ENCODE peak calls at places on chromosomes 5 and 9, in ten cellular contexts. One of them, this sample, is unnamed.

GRCh38 chr9:126856326-126856877 is 4.0 kb upstream of the ZBTB34 start:
- DNase-seq in MM.1S: no peak
- DNase-seq in glutamatergic neuron: no peak
- DNase-seq in BE2C: no peak
- DNase-seq in psoas muscle: no peak
- DNase-seq in bronchial epithelial cell: no peak
- DNase-seq in type B pancreatic cell: no peak
- DNase-seq in A549: no peak
- DNase-seq in cardiac fibroblast: no peak
- DNase-seq in upper lobe of right lung: no peak
- DNase-seq in this sample: no peak

GRCh38 chr5:125058185-125058826 is 311.9 kb upstream of the ZNF608 start:
- DNase-seq in MM.1S: no peak
- DNase-seq in glutamatergic neuron: no peak
- DNase-seq in BE2C: no peak
- DNase-seq in psoas muscle: no peak
- DNase-seq in bronchial epithelial cell: no peak
- DNase-seq in type B pancreatic cell: no peak
- DNase-seq in A549: no peak
- DNase-seq in cardiac fibroblast: peak; percentile 64
- DNase-seq in upper lobe of right lung: no peak
- DNase-seq in this sample: no peak

GRCh38 chr5:32172908-32173393 is 1.2 kb downstream of the GOLPH3 start:
- DNase-seq in MM.1S: no peak
- DNase-seq in glutamatergic neuron: no peak
- DNase-seq in BE2C: no peak
- DNase-seq in psoas muscle: no peak
- DNase-seq in bronchial epithelial cell: peak; percentile 35
- DNase-seq in type B pancreatic cell: no peak
- DNase-seq in A549: no peak
- DNase-seq in cardiac fibroblast: no peak
- DNase-seq in upper lobe of right lung: no peak
- DNase-seq in this sample: no peak

GRCh38 chr5:61304611-61305369 is 27.3 kb upstream of the ZSWIM6 start:
- DNase-seq in MM.1S: no peak
- DNase-seq in glutamatergic neuron: no peak
- DNase-seq in BE2C: no peak
- DNase-seq in psoas muscle: no peak
- DNase-seq in bronchial epithelial cell: peak; percentile 100
- DNase-seq in type B pancreatic cell: no peak
- DNase-seq in A549: peak; percentile 98
- DNase-seq in cardiac fibroblast: peak; percentile 98
- DNase-seq in upper lobe of right lung: peak; percentile 67
- DNase-seq in this sample: no peak

GRCh38 chr9:128244443-128245226 is 31.2 kb downstream of the GOLGA2 start:
- DNase-seq in MM.1S: no peak
- DNase-seq in glutamatergic neuron: peak; percentile 48
- DNase-seq in BE2C: peak; percentile 89
- DNase-seq in psoas muscle: peak; percentile 92
- DNase-seq in bronchial epithelial cell: no peak
- DNase-seq in type B pancreatic cell: peak; percentile 86
- DNase-seq in A549: no peak
- DNase-seq in cardiac fibroblast: peak; percentile 80
- DNase-seq in upper lobe of right lung: peak; percentile 80
- DNase-seq in this sample: peak; percentile 56

GRCh38 chr9:133058550-133059320 is 3.0 kb upstream of the CEL start:
- DNase-seq in MM.1S: peak; percentile 60
- DNase-seq in glutamatergic neuron: no peak
- DNase-seq in BE2C: no peak
- DNase-seq in psoas muscle: no peak
- DNase-seq in bronchial epithelial cell: no peak
- DNase-seq in type B pancreatic cell: no peak
- DNase-seq in A549: no peak
- DNase-seq in cardiac fibroblast: no peak
- DNase-seq in upper lobe of right lung: no peak
- DNase-seq in this sample: peak; percentile 63

GRCh38 chr9:92300935-92301334 is 7.4 kb upstream of the IARS1 start:
- DNase-seq in MM.1S: no peak
- DNase-seq in glutamatergic neuron: no peak
- DNase-seq in BE2C: no peak
- DNase-seq in psoas muscle: no peak
- DNase-seq in bronchial epithelial cell: no peak
- DNase-seq in type B pancreatic cell: no peak
- DNase-seq in A549: no peak
- DNase-seq in cardiac fibroblast: no peak
- DNase-seq in upper lobe of right lung: no peak
- DNase-seq in this sample: no peak

GRCh38 chr5:169300468-169301385 is at the start of gene SLIT3:
- DNase-seq in MM.1S: no peak
- DNase-seq in glutamatergic neuron: peak; percentile 54
- DNase-seq in BE2C: peak; percentile 84
- DNase-seq in psoas muscle: peak; percentile 78
- DNase-seq in bronchial epithelial cell: peak; percentile 59
- DNase-seq in type B pancreatic cell: peak; percentile 79
- DNase-seq in A549: peak; percentile 89
- DNase-seq in cardiac fibroblast: peak; percentile 68
- DNase-seq in upper lobe of right lung: peak; percentile 69
- DNase-seq in this sample: peak; percentile 23

GRCh38 chr9:84781431-84781830 is 111.9 kb downstream of the NTRK2 start:
- DNase-seq in MM.1S: peak; percentile 54
- DNase-seq in glutamatergic neuron: no peak
- DNase-seq in BE2C: no peak
- DNase-seq in psoas muscle: no peak
- DNase-seq in bronchial epithelial cell: peak; percentile 32
- DNase-seq in type B pancreatic cell: no peak
- DNase-seq in A549: peak; percentile 7
- DNase-seq in cardiac fibroblast: peak; percentile 26
- DNase-seq in upper lobe of right lung: no peak
- DNase-seq in this sample: peak; percentile 11

GRCh38 chr9:84779892-84780291 is 110.4 kb downstream of the NTRK2 start:
- DNase-seq in MM.1S: no peak
- DNase-seq in glutamatergic neuron: no peak
- DNase-seq in BE2C: no peak
- DNase-seq in psoas muscle: no peak
- DNase-seq in bronchial epithelial cell: no peak
- DNase-seq in type B pancreatic cell: no peak
- DNase-seq in A549: no peak
- DNase-seq in cardiac fibroblast: no peak
- DNase-seq in upper lobe of right lung: no peak
- DNase-seq in this sample: no peak

GRCh38 chr9:84782228-84782866 is 112.8 kb downstream of the NTRK2 start:
- DNase-seq in MM.1S: no peak
- DNase-seq in glutamatergic neuron: no peak
- DNase-seq in BE2C: no peak
- DNase-seq in psoas muscle: no peak
- DNase-seq in bronchial epithelial cell: peak; percentile 35
- DNase-seq in type B pancreatic cell: no peak
- DNase-seq in A549: no peak
- DNase-seq in cardiac fibroblast: peak; percentile 13
- DNase-seq in upper lobe of right lung: no peak
- DNase-seq in this sample: no peak

GRCh38 chr9:84778537-84778936 is 109.0 kb downstream of the NTRK2 start:
- DNase-seq in MM.1S: no peak
- DNase-seq in glutamatergic neuron: no peak
- DNase-seq in BE2C: no peak
- DNase-seq in psoas muscle: no peak
- DNase-seq in bronchial epithelial cell: no peak
- DNase-seq in type B pancreatic cell: no peak
- DNase-seq in A549: no peak
- DNase-seq in cardiac fibroblast: no peak
- DNase-seq in upper lobe of right lung: no peak
- DNase-seq in this sample: no peak

DNA sequence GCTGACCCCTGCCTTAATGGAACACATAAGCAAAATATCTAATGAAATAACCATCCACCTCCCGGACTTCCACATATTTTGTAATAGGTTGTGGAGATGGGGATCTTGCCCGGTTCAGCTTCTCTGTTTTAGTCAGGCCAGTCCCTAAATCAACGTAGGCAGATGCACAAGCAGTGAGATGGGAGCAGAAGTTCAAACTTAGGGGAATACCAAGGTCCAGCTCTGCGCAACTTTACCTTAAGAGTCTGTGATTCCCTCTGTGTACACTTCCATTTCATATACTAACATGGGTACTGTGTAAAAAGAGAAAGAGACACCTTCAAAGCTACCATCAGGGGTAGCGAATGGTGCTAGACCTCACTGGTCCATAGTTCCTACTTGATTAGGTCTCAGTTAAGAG is 110.9 kb downstream of the NTRK2 start:
- DNase-seq in MM.1S: no peak
- DNase-seq in glutamatergic neuron: no peak
- DNase-seq in BE2C: no peak
- DNase-seq in psoas muscle: no peak
- DNase-seq in bronchial epithelial cell: no peak
- DNase-seq in type B pancreatic cell: no peak
- DNase-seq in A549: no peak
- DNase-seq in cardiac fibroblast: no peak
- DNase-seq in upper lobe of right lung: no peak
- DNase-seq in this sample: no peak
- TF ChIP-seq CTCF in MM.1S: no peak
- TF ChIP-seq CTCF in glutamatergic neuron: no peak
- TF ChIP-seq CTCF in BE2C: no peak
- TF ChIP-seq CTCF in psoas muscle: no peak
- TF ChIP-seq CTCF in bronchial epithelial cell: no peak
- TF ChIP-seq CTCF in type B pancreatic cell: no peak
- TF ChIP-seq CTCF in A549: no peak
- TF ChIP-seq CTCF in cardiac fibroblast: no peak
- TF ChIP-seq CTCF in upper lobe of right lung: no peak
- TF ChIP-seq CTCF in this sample: no peak

GRCh38 chr9:4296217-4296616 is 3.7 kb downstream of the GLIS3 start:
- DNase-seq in MM.1S: no peak
- DNase-seq in glutamatergic neuron: no peak
- DNase-seq in BE2C: no peak
- DNase-seq in psoas muscle: no peak
- DNase-seq in bronchial epithelial cell: no peak
- DNase-seq in type B pancreatic cell: no peak
- DNase-seq in A549: peak; percentile 49
- DNase-seq in cardiac fibroblast: peak; percentile 27
- DNase-seq in upper lobe of right lung: no peak
- DNase-seq in this sample: no peak

GRCh38 chr9:4297151-4297794 is 2.6 kb downstream of the GLIS3 start:
- DNase-seq in MM.1S: peak; percentile 69
- DNase-seq in glutamatergic neuron: no peak
- DNase-seq in BE2C: no peak
- DNase-seq in psoas muscle: peak; percentile 81
- DNase-seq in bronchial epithelial cell: peak; percentile 68
- DNase-seq in type B pancreatic cell: peak; percentile 70
- DNase-seq in A549: peak; percentile 92
- DNase-seq in cardiac fibroblast: peak; percentile 95
- DNase-seq in upper lobe of right lung: peak; percentile 86
- DNase-seq in this sample: peak; percentile 61

GRCh38 chr9:4299006-4299795 is 667 bp downstream of the GLIS3 start:
- DNase-seq in MM.1S: peak; percentile 29
- DNase-seq in glutamatergic neuron: peak; percentile 25
- DNase-seq in BE2C: no peak
- DNase-seq in psoas muscle: peak; percentile 65
- DNase-seq in bronchial epithelial cell: no peak
- DNase-seq in type B pancreatic cell: peak; percentile 72
- DNase-seq in A549: peak; percentile 52
- DNase-seq in cardiac fibroblast: peak; percentile 65
- DNase-seq in upper lobe of right lung: peak; percentile 78
- DNase-seq in this sample: peak; percentile 51

GRCh38 chr9:4297795-4298254 is 2.0 kb downstream of the GLIS3 start:
- DNase-seq in MM.1S: peak; percentile 67
- DNase-seq in glutamatergic neuron: peak; percentile 73
- DNase-seq in BE2C: no peak
- DNase-seq in psoas muscle: peak; percentile 86
- DNase-seq in bronchial epithelial cell: no peak
- DNase-seq in type B pancreatic cell: peak; percentile 71
- DNase-seq in A549: peak; percentile 86
- DNase-seq in cardiac fibroblast: peak; percentile 80
- DNase-seq in upper lobe of right lung: peak; percentile 86
- DNase-seq in this sample: peak; percentile 60

DNA sequence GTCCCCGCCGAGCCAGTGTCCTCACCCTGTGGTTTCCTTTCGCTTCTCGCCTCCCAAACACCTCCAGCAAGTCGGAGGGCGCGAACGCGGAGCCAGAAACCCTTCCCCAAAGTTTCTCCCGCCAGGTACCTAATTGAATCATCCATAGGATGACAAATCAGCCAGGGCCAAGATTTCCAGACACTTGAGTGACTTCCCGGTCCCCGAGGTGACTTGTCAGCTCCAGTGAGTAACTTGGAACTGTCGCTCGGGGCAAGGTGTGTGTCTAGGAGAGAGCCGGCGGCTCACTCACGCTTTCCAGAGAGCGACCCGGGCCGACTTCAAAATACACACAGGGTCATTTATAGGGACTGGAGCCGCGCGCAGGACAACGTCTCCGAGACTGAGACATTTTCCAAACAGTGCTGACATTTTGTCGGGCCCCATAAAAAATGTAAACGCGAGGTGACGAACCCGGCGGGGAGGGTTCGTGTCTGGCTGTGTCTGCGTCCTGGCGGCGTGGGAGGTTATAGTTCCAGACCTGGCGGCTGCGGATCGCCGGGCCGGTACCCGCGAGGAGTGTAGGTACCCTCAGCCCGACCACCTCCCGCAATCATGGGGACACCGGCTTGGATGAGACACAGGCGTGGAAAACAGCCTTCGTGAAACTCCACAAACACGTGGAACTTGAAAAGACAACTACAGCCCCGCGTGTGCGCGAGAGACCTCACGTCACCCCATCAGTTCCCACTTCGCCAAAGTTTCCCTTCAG is 1.4 kb downstream of the GLIS3 start:
- DNase-seq in MM.1S: peak; percentile 41
- DNase-seq in glutamatergic neuron: peak; percentile 32
- DNase-seq in BE2C: no peak
- DNase-seq in psoas muscle: peak; percentile 67
- DNase-seq in bronchial epithelial cell: peak; percentile 42
- DNase-seq in type B pancreatic cell: no peak
- DNase-seq in A549: peak; percentile 66
- DNase-seq in cardiac fibroblast: peak; percentile 61
- DNase-seq in upper lobe of right lung: peak; percentile 73
- DNase-seq in this sample: peak; percentile 52
- TF ChIP-seq CTCF in MM.1S: no peak
- TF ChIP-seq CTCF in glutamatergic neuron: no peak
- TF ChIP-seq CTCF in BE2C: no peak
- TF ChIP-seq CTCF in psoas muscle: no peak
- TF ChIP-seq CTCF in bronchial epithelial cell: no peak
- TF ChIP-seq CTCF in type B pancreatic cell: peak; percentile 48
- TF ChIP-seq CTCF in A549: no peak
- TF ChIP-seq CTCF in cardiac fibroblast: peak; percentile 11
- TF ChIP-seq CTCF in upper lobe of right lung: no peak
- TF ChIP-seq CTCF in this sample: no peak

GRCh38 chr5:68519135-68519534 is 303.6 kb downstream of the PIK3R1 start:
- DNase-seq in MM.1S: no peak
- DNase-seq in glutamatergic neuron: no peak
- DNase-seq in BE2C: no peak
- DNase-seq in psoas muscle: no peak
- DNase-seq in bronchial epithelial cell: no peak
- DNase-seq in type B pancreatic cell: no peak
- DNase-seq in A549: no peak
- DNase-seq in cardiac fibroblast: no peak
- DNase-seq in upper lobe of right lung: no peak
- DNase-seq in this sample: no peak

GRCh38 chr5:68518286-68518685 is 302.7 kb downstream of the PIK3R1 start:
- DNase-seq in MM.1S: no peak
- DNase-seq in glutamatergic neuron: no peak
- DNase-seq in BE2C: no peak
- DNase-seq in psoas muscle: no peak
- DNase-seq in bronchial epithelial cell: no peak
- DNase-seq in type B pancreatic cell: no peak
- DNase-seq in A549: no peak
- DNase-seq in cardiac fibroblast: no peak
- DNase-seq in upper lobe of right lung: no peak
- DNase-seq in this sample: no peak

DNA sequence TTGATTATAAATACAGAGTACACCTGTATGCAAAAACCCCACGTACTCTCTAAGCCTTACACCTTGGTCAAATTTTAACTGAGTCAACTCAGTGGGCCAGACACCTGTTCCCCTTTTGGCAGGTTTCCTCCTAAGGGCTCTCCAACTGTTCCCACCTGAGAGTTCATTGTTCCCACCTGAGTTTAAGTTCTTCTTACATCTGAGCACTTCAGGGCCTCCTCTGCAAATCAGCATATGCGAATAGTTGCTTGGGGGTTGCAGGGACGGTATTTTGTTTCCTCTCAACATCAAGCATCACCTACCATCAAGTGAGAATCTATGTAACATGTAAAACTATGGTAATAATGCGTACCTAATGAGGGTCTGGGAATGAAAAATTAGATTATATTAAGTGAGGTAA is 300.0 kb downstream of the PIK3R1 start:
- DNase-seq in MM.1S: no peak
- DNase-seq in glutamatergic neuron: no peak
- DNase-seq in BE2C: no peak
- DNase-seq in psoas muscle: no peak
- DNase-seq in bronchial epithelial cell: no peak
- DNase-seq in type B pancreatic cell: no peak
- DNase-seq in A549: no peak
- DNase-seq in cardiac fibroblast: no peak
- DNase-seq in upper lobe of right lung: no peak
- DNase-seq in this sample: no peak
- TF ChIP-seq CTCF in MM.1S: no peak
- TF ChIP-seq CTCF in glutamatergic neuron: no peak
- TF ChIP-seq CTCF in BE2C: no peak
- TF ChIP-seq CTCF in psoas muscle: no peak
- TF ChIP-seq CTCF in bronchial epithelial cell: no peak
- TF ChIP-seq CTCF in type B pancreatic cell: no peak
- TF ChIP-seq CTCF in A549: no peak
- TF ChIP-seq CTCF in cardiac fibroblast: no peak
- TF ChIP-seq CTCF in upper lobe of right lung: no peak
- TF ChIP-seq CTCF in this sample: no peak

GRCh38 chr5:141420855-141421488 is at the start of gene PCDHGA11:
- DNase-seq in MM.1S: peak; percentile 66
- DNase-seq in glutamatergic neuron: no peak
- DNase-seq in BE2C: peak; percentile 51
- DNase-seq in psoas muscle: no peak
- DNase-seq in bronchial epithelial cell: peak; percentile 59
- DNase-seq in type B pancreatic cell: no peak
- DNase-seq in A549: peak; percentile 14
- DNase-seq in cardiac fibroblast: peak; percentile 77
- DNase-seq in upper lobe of right lung: no peak
- DNase-seq in this sample: peak; percentile 76
- TF ChIP-seq CTCF in MM.1S: peak; percentile 76
- TF ChIP-seq CTCF in glutamatergic neuron: peak; percentile 38
- TF ChIP-seq CTCF in BE2C: peak; percentile 47
- TF ChIP-seq CTCF in psoas muscle: peak; percentile 68
- TF ChIP-seq CTCF in bronchial epithelial cell: peak; percentile 51
- TF ChIP-seq CTCF in type B pancreatic cell: no peak
- TF ChIP-seq CTCF in A549: no peak
- TF ChIP-seq CTCF in cardiac fibroblast: peak; percentile 61
- TF ChIP-seq CTCF in upper lobe of right lung: peak; percentile 51
- TF ChIP-seq CTCF in this sample: peak; percentile 71